ENCODE peak calls at places on chromosome 5, in nine cellular contexts. R, F, W, U, G, T, N, V and J are unnamed samples.

GRCh38 chr5:137182576-137182975 is 316.6 kb downstream of the SPOCK1 start:
- DNase-seq in R (no peak), F (no peak), W (no peak), U (no peak), G (no peak), T (no peak), N (no peak), V (no peak), J (no peak)

GRCh38 chr5:149895416-149896345 is 48.9 kb downstream of the PDE6A start:
- DNase-seq in R (peak; percentile 60), F (no peak), W (peak; percentile 88), U (no peak), G (no peak), T (no peak), N (no peak), V (peak; percentile 43), J (no peak)

GRCh38 chr5:56003179-56003578 is 8.4 kb upstream of the IL6ST start:
- DNase-seq in R (peak; percentile 84), F (no peak), W (peak; percentile 53), U (no peak), G (no peak), T (no peak), N (peak; percentile 78), V (peak; percentile 84), J (no peak)

GRCh38 chr5:179485845-179486575 is 64.3 kb upstream of the RUFY1 start:
- DNase-seq in R (no peak), F (no peak), W (no peak), U (no peak), G (no peak), T (no peak), N (no peak), V (peak; percentile 31), J (no peak)

GRCh38 chr5:107300928-107301327 is 369.8 kb downstream of the EFNA5 start:
- DNase-seq in R (no peak), F (no peak), W (peak; percentile 7), U (no peak), G (no peak), T (no peak), N (no peak), V (no peak), J (no peak)

GRCh38 chr5:176535655-176536131 is 1.5 kb downstream of the RNF44 start:
- DNase-seq in R (no peak), F (no peak), W (no peak), U (no peak), G (no peak), T (no peak), N (peak; percentile 22), V (peak; percentile 37), J (no peak)

GRCh38 chr5:39519566-39520231 is 94.9 kb upstream of the DAB2 start:
- DNase-seq in R (peak; percentile 68), F (no peak), W (peak; percentile 56), U (peak; percentile 65), G (no peak), T (no peak), N (peak; percentile 66), V (peak; percentile 61), J (no peak)

GRCh38 chr5:133754575-133755169 is 142.3 kb upstream of the FSTL4 start:
- DNase-seq in R (peak; percentile 39), F (no peak), W (peak; percentile 6), U (peak; percentile 3), G (no peak), T (peak; percentile 31), N (peak; percentile 48), V (peak; percentile 51), J (no peak)

GRCh38 chr5:7053528-7054209 is 340.4 kb downstream of the TENT4A start:
- DNase-seq in R (no peak), F (no peak), W (no peak), U (no peak), G (no peak), T (no peak), N (no peak), V (no peak), J (no peak)

GRCh38 chr5:95711501-95712346 is 19.4 kb upstream of the RHOBTB3 start:
- DNase-seq in R (no peak), F (no peak), W (no peak), U (no peak), G (no peak), T (no peak), N (no peak), V (no peak), J (no peak)

GRCh38 chr5:151740336-151740942 is 18.0 kb downstream of the ATOX1 start:
- DNase-seq in R (peak; percentile 90), F (peak; percentile 29), W (peak; percentile 91), U (peak; percentile 93), G (peak; percentile 48), T (peak; percentile 78), N (peak; percentile 73), V (peak; percentile 98), J (peak; percentile 78)

GRCh38 chr5:103573411-103573810 is 10.8 kb upstream of the NUDT12 start:
- DNase-seq in R (no peak), F (no peak), W (no peak), U (no peak), G (no peak), T (no peak), N (no peak), V (no peak), J (no peak)

GRCh38 chr5:14842117-14842516 is 29.5 kb downstream of the ANKH start:
- DNase-seq in R (no peak), F (no peak), W (no peak), U (no peak), G (no peak), T (no peak), N (no peak), V (no peak), J (no peak)

GRCh38 chr5:68285857-68286611 is 70.5 kb downstream of the PIK3R1 start:
- DNase-seq in R (peak; percentile 66), F (no peak), W (peak; percentile 58), U (no peak), G (peak; percentile 56), T (no peak), N (peak; percentile 42), V (peak; percentile 80), J (no peak)

GRCh38 chr5:139126711-139127111 is 71.5 kb downstream of the SIL1 start:
- DNase-seq in R (no peak), F (no peak), W (no peak), U (no peak), G (no peak), T (no peak), N (no peak), V (no peak), J (no peak)

GRCh38 chr5:83721878-83722779 is 1.5 kb upstream of the HAPLN1 start:
- DNase-seq in R (peak; percentile 80), F (no peak), W (peak; percentile 76), U (no peak), G (no peak), T (peak; percentile 64), N (peak; percentile 75), V (peak; percentile 87), J (no peak)

GRCh38 chr5:179488464-179488863 is 61.9 kb upstream of the RUFY1 start:
- DNase-seq in R (no peak), F (no peak), W (no peak), U (no peak), G (no peak), T (no peak), N (no peak), V (peak; percentile 36), J (no peak)

GRCh38 chr5:133779828-133780475 is 167.6 kb upstream of the FSTL4 start:
- DNase-seq in R (no peak), F (no peak), W (no peak), U (no peak), G (no peak), T (no peak), N (no peak), V (no peak), J (no peak)

GRCh38 chr5:147519380-147519779 is 9.5 kb upstream of the DPYSL3 start:
- DNase-seq in R (no peak), F (no peak), W (no peak), U (no peak), G (no peak), T (no peak), N (peak; percentile 7), V (no peak), J (no peak)

GRCh38 chr5:168408561-168409321 is 77.5 kb upstream of the RARS1 start:
- DNase-seq in R (peak; percentile 14), F (no peak), W (peak; percentile 58), U (no peak), G (no peak), T (no peak), N (no peak), V (no peak), J (no peak)

GRCh38 chr5:143400541-143401252 is 2.8 kb downstream of the NR3C1 start:
- DNase-seq in R (peak; percentile 77), F (no peak), W (peak; percentile 69), U (no peak), G (no peak), T (no peak), N (peak; percentile 66), V (peak; percentile 69), J (no peak)

GRCh38 chr5:43627028-43627427 is 24.0 kb downstream of the NNT start:
- DNase-seq in R (peak; percentile 71), F (no peak), W (peak; percentile 77), U (no peak), G (no peak), T (peak; percentile 68), N (peak; percentile 78), V (peak; percentile 73), J (no peak)

GRCh38 chr5:54062958-54063357 is 247.4 kb downstream of the ARL15 start:
- DNase-seq in R (peak; percentile 58), F (no peak), W (peak; percentile 13), U (no peak), G (no peak), T (peak; percentile 12), N (no peak), V (peak; percentile 74), J (no peak)

GRCh38 chr5:143262393-143263174 is 140.9 kb downstream of the NR3C1 start:
- DNase-seq in R (peak; percentile 84), F (no peak), W (peak; percentile 93), U (peak; percentile 57), G (no peak), T (no peak), N (peak; percentile 72), V (peak; percentile 94), J (no peak)

GRCh38 chr5:93581738-93582414 is 857 bp upstream of the NR2F1-AS1 start:
- DNase-seq in R (peak; percentile 82), F (no peak), W (peak; percentile 83), U (no peak), G (no peak), T (no peak), N (peak; percentile 71), V (peak; percentile 70), J (no peak)

GRCh38 chr5:18744441-18744840 is 1110.2 kb downstream of the TAF11L14 start:
- DNase-seq in R (peak; percentile 40), F (no peak), W (no peak), U (no peak), G (no peak), T (no peak), N (no peak), V (no peak), J (no peak)

GRCh38 chr5:138696501-138696900 is 56.7 kb upstream of the CTNNA1 start:
- DNase-seq in R (peak; percentile 88), F (no peak), W (peak; percentile 76), U (no peak), G (no peak), T (peak; percentile 75), N (no peak), V (peak; percentile 71), J (no peak)

GRCh38 chr5:141651728-141652105 is 499 bp upstream of the FCHSD1 start:
- DNase-seq in R (no peak), F (no peak), W (no peak), U (no peak), G (no peak), T (no peak), N (no peak), V (no peak), J (no peak)

GRCh38 chr5:54837939-54838457 is 147.4 kb downstream of the ESM1 start:
- DNase-seq in R (no peak), F (no peak), W (no peak), U (no peak), G (no peak), T (no peak), N (no peak), V (no peak), J (no peak)

GRCh38 chr5:159547466-159548195 is 217.3 kb upstream of the IL12B start:
- DNase-seq in R (no peak), F (no peak), W (peak; percentile 98), U (no peak), G (no peak), T (no peak), N (no peak), V (no peak), J (no peak)

GRCh38 chr5:139457653-139458306 is 4.8 kb downstream of the ECSCR start:
- DNase-seq in R (no peak), F (no peak), W (no peak), U (no peak), G (no peak), T (no peak), N (no peak), V (no peak), J (no peak)